ENCODE peak calls at places on chromosome 3, in eight cellular contexts. One of them, this sample, is unnamed.

GRCh38 chr3:126980266-126980811 is 2.6 kb upstream of the PLXNA1 start:
- DNase-seq in germinal center: no peak
- DNase-seq in DMS153: no peak
- DNase-seq in activated CD4-positive, alpha-beta T cell treated with anti-CD3 and anti-CD28 coated beads for 1 hour: no peak
- DNase-seq in WTC11: no peak
- DNase-seq in brain microvascular endothelial cell: no peak
- DNase-seq in GOT3: no peak
- DNase-seq in hepatic stellate cell: no peak
- DNase-seq in this sample: no peak

GRCh38 chr3:99875925-99876781 is 58.5 kb downstream of the CMSS1 start:
- DNase-seq in germinal center: peak
- DNase-seq in DMS153: peak
- DNase-seq in activated CD4-positive, alpha-beta T cell treated with anti-CD3 and anti-CD28 coated beads for 1 hour: peak
- DNase-seq in WTC11: peak
- DNase-seq in brain microvascular endothelial cell: peak
- DNase-seq in GOT3: no peak
- DNase-seq in hepatic stellate cell: peak
- DNase-seq in this sample: no peak

GRCh38 chr3:40432793-40433192 is 24.3 kb upstream of the RPL14 start:
- DNase-seq in germinal center: no peak
- DNase-seq in DMS153: no peak
- DNase-seq in activated CD4-positive, alpha-beta T cell treated with anti-CD3 and anti-CD28 coated beads for 1 hour: no peak
- DNase-seq in WTC11: no peak
- DNase-seq in brain microvascular endothelial cell: no peak
- DNase-seq in GOT3: no peak
- DNase-seq in hepatic stellate cell: no peak
- DNase-seq in this sample: no peak

GRCh38 chr3:32840086-32840841 is 22.5 kb downstream of the TRIM71 start:
- DNase-seq in germinal center: no peak
- DNase-seq in DMS153: no peak
- DNase-seq in activated CD4-positive, alpha-beta T cell treated with anti-CD3 and anti-CD28 coated beads for 1 hour: no peak
- DNase-seq in WTC11: peak
- DNase-seq in brain microvascular endothelial cell: no peak
- DNase-seq in GOT3: no peak
- DNase-seq in hepatic stellate cell: no peak
- DNase-seq in this sample: no peak

GRCh38 chr3:103495186-103495585 is 1060.4 kb downstream of the ZPLD1 start:
- DNase-seq in germinal center: no peak
- DNase-seq in DMS153: no peak
- DNase-seq in activated CD4-positive, alpha-beta T cell treated with anti-CD3 and anti-CD28 coated beads for 1 hour: no peak
- DNase-seq in WTC11: no peak
- DNase-seq in brain microvascular endothelial cell: no peak
- DNase-seq in GOT3: no peak
- DNase-seq in hepatic stellate cell: no peak
- DNase-seq in this sample: no peak

GRCh38 chr3:113736548-113737089 is 9.4 kb downstream of the NAA50 start:
- DNase-seq in germinal center: peak
- DNase-seq in DMS153: peak
- DNase-seq in activated CD4-positive, alpha-beta T cell treated with anti-CD3 and anti-CD28 coated beads for 1 hour: peak
- DNase-seq in WTC11: no peak
- DNase-seq in brain microvascular endothelial cell: peak
- DNase-seq in GOT3: no peak
- DNase-seq in hepatic stellate cell: peak
- DNase-seq in this sample: peak

GRCh38 chr3:58025824-58026579 is 17.8 kb downstream of the FLNB start:
- DNase-seq in germinal center: no peak
- DNase-seq in DMS153: peak
- DNase-seq in activated CD4-positive, alpha-beta T cell treated with anti-CD3 and anti-CD28 coated beads for 1 hour: no peak
- DNase-seq in WTC11: no peak
- DNase-seq in brain microvascular endothelial cell: peak
- DNase-seq in GOT3: no peak
- DNase-seq in hepatic stellate cell: no peak
- DNase-seq in this sample: peak

GRCh38 chr3:71064288-71064975 is 519.1 kb downstream of the FOXP1 start:
- DNase-seq in germinal center: peak
- DNase-seq in DMS153: no peak
- DNase-seq in activated CD4-positive, alpha-beta T cell treated with anti-CD3 and anti-CD28 coated beads for 1 hour: peak
- DNase-seq in WTC11: peak
- DNase-seq in brain microvascular endothelial cell: peak
- DNase-seq in GOT3: no peak
- DNase-seq in hepatic stellate cell: peak
- DNase-seq in this sample: no peak

GRCh38 chr3:145448436-145448835 is 712.5 kb downstream of the PLOD2 start:
- DNase-seq in germinal center: no peak
- DNase-seq in DMS153: no peak
- DNase-seq in activated CD4-positive, alpha-beta T cell treated with anti-CD3 and anti-CD28 coated beads for 1 hour: no peak
- DNase-seq in WTC11: no peak
- DNase-seq in brain microvascular endothelial cell: no peak
- DNase-seq in GOT3: no peak
- DNase-seq in hepatic stellate cell: no peak
- DNase-seq in this sample: no peak